ENCODE peak calls at places on chromosomes 7 and 10, in ten cellular contexts. Q is fibroblast of pulmonary artery; K is AG04450; R is kidney epithelial cell; N is RWPE2; I is mesendoderm; W is heart left ventricle; L is CD8-positive, alpha-beta T cell; O is upper lobe of right lung; F is heart right ventricle. S is an unnamed sample.

GRCh38 chr10:68111580-68111979 is 2.3 kb downstream of the MYPN start:
- DNase-seq in Q (no peak), K (no peak), R (no peak), N (no peak), I (no peak), W (peak; percentile 42), L (no peak), O (no peak), F (no peak), S (no peak)

GRCh38 chr10:72816565-72816964 is 77.0 kb upstream of the OIT3 start:
- DNase-seq in Q (no peak), K (no peak), R (no peak), N (no peak), I (no peak), W (no peak), L (no peak), O (no peak), F (no peak), S (no peak)

GRCh38 chr7:105776068-105776790 is 100.2 kb downstream of the ATXN7L1 start:
- DNase-seq in Q (peak; percentile 96), K (peak; percentile 100), R (peak; percentile 91), N (peak; percentile 92), I (peak; percentile 99), W (no peak), L (no peak), O (no peak), F (peak; percentile 24), S (no peak)

GRCh38 chr7:73622909-73623797 is 1.2 kb downstream of the MLXIPL start:
- DNase-seq in Q (peak; percentile 23), K (no peak), R (no peak), N (no peak), I (peak; percentile 79), W (peak; percentile 59), L (no peak), O (peak; percentile 76), F (peak; percentile 54), S (no peak)

GRCh38 chr7:32588657-32589056 is 93.4 kb downstream of the AVL9 start:
- DNase-seq in Q (peak; percentile 90), K (no peak), R (peak; percentile 71), N (no peak), I (peak; percentile 36), W (no peak), L (no peak), O (no peak), F (no peak), S (no peak)

GRCh38 chr7:74466196-74466813 is 12.6 kb downstream of the GTF2IRD1 start:
- DNase-seq in Q (no peak), K (no peak), R (no peak), N (no peak), I (peak; percentile 61), W (peak; percentile 70), L (no peak), O (no peak), F (peak; percentile 39), S (no peak)

GRCh38 chr10:70672993-70673928 is 955 bp downstream of the ADAMTS14 start:
- DNase-seq in Q (peak; percentile 83), K (peak; percentile 72), R (no peak), N (no peak), I (peak; percentile 69), W (peak; percentile 79), L (no peak), O (no peak), F (peak; percentile 57), S (no peak)

GRCh38 chr10:61902448-61903183 is 1.1 kb downstream of the ARID5B start:
- DNase-seq in Q (peak; percentile 74), K (no peak), R (no peak), N (peak; percentile 73), I (peak; percentile 79), W (peak; percentile 37), L (peak; percentile 47), O (no peak), F (no peak), S (no peak)

GRCh38 chr7:98418636-98419315 is 17.9 kb upstream of the BAIAP2L1 start:
- DNase-seq in Q (peak; percentile 93), K (peak; percentile 77), R (peak; percentile 92), N (peak; percentile 97), I (peak; percentile 59), W (no peak), L (no peak), O (no peak), F (no peak), S (peak; percentile 32)

GRCh38 chr7:75611557-75612178 is 119.5 kb downstream of the SPDYE5 start:
- DNase-seq in Q (no peak), K (no peak), R (no peak), N (no peak), I (peak; percentile 74), W (peak; percentile 92), L (no peak), O (peak; percentile 89), F (peak; percentile 87), S (peak; percentile 92)

GRCh38 chr10:21317902-21318301 is 207.6 kb downstream of the SKIDA1 start:
- DNase-seq in Q (peak; percentile 25), K (peak; percentile 85), R (no peak), N (no peak), I (no peak), W (no peak), L (no peak), O (no peak), F (no peak), S (no peak)

DNA sequence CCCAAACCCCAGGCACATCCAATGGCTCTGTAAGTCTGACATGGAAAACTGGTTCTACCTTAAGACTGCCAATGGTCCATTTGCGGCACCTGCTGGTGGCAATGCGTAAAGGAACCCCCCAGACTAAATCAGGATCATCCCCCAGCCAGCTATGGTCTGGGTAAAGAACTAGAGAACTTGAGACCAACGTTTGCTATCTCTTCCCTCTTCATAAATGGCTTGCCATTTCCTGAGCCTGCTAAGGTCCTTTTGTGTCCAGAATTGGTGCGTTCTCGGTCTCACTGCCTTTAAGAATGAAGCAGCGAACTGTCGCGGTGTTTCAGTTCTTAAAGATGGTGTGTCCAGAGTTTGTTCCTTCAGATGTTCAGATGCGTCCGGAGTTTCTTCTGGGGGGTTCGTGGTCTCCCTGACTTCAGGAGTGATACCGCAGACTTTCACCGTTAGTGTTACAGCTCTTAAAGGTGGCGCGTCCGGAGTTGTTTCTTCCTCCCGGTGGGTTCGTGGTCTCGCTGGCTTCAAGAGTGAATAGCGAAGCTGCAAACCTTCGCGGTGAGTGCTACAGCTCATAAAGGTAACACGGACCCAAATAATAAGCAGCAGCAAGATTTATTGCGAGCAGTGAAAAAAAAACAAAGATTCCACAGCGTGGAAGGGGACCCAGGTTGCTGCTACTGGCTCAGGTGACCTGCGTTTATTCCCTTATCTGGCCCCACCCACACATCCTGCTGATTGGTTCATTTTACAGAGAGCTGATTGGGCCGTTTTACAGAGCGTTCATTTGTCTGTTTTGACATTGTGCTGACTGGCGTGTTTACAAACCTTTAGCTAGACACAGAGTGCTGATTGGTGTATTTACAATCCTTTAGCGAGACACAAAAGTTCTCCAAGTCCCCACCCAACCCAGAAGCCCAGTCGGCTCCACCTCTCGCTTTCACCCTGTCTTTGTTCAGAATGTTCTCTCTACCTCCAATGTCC is 95.4 kb downstream of the ELMO1 start:
- DNase-seq in Q (no peak), K (no peak), R (no peak), N (no peak), I (peak; percentile 75), W (peak; percentile 34), L (peak; percentile 43), O (no peak), F (no peak), S (peak; percentile 87)
- H3K4me3 ChIP-seq in Q (no peak overlapping the region), K (no peak overlapping the region), R (no peak overlapping the region), N (no peak overlapping the region), I (no peak overlapping the region), W (no peak overlapping the region), L (peak overlapping the region; percentile 75), O (peak overlapping the region; percentile 29), F (no peak overlapping the region), S (peak overlapping the region; percentile 42)

GRCh38 chr7:127912901-127913300 is 118.3 kb downstream of the LRRC4 start:
- DNase-seq in Q (no peak), K (no peak), R (no peak), N (no peak), I (no peak), W (no peak), L (no peak), O (no peak), F (no peak), S (no peak)

GRCh38 chr7:127914693-127915092 is 116.5 kb downstream of the LRRC4 start:
- DNase-seq in Q (no peak), K (no peak), R (no peak), N (no peak), I (no peak), W (no peak), L (no peak), O (no peak), F (no peak), S (no peak)

GRCh38 chr7:127913686-127914085 is 117.6 kb downstream of the LRRC4 start:
- DNase-seq in Q (no peak), K (no peak), R (no peak), N (no peak), I (no peak), W (no peak), L (no peak), O (no peak), F (no peak), S (no peak)

GRCh38 chr7:127909424-127910152 is 121.6 kb downstream of the LRRC4 start:
- DNase-seq in Q (no peak), K (no peak), R (no peak), N (no peak), I (no peak), W (no peak), L (no peak), O (no peak), F (no peak), S (no peak)

DNA sequence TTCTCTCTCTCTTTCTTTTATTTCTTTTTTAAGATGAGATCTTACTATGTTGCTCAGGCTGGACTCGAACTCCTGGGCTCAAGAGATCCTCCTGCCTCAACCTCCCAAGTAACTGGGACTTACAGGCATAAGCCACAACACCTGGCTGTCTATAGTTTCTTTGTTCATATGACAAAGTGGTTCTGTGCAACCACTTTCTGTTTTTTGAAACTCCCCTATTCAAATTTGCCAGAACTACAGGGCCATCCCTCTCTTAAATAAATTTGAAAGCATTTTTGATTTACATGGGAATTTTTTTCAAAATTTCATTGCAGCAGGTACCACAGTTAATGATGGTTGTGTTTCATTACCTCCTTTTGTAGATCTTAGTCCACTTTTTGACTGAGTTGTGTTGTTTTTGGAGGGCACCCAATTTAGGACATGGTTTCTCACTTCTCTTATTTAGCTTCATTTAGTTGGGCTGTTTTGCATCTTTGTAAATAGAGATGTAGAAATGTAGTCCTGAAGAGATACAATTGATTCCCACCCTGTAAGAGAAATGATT is 119.2 kb downstream of the LRRC4 start:
- DNase-seq in Q (no peak), K (no peak), R (no peak), N (no peak), I (no peak), W (no peak), L (no peak), O (no peak), F (no peak), S (no peak)
- H3K4me3 ChIP-seq in Q (no peak overlapping the region), K (no peak overlapping the region), R (no peak overlapping the region), N (no peak overlapping the region), I (no peak overlapping the region), W (no peak overlapping the region), L (no peak overlapping the region), O (no peak overlapping the region), F (no peak overlapping the region), S (no peak overlapping the region)

GRCh38 chr7:144386741-144387140 is 16.8 kb downstream of the NOBOX start:
- DNase-seq in Q (peak; percentile 84), K (no peak), R (no peak), N (no peak), I (no peak), W (no peak), L (no peak), O (no peak), F (no peak), S (no peak)
- H3K4me3 ChIP-seq in Q (no peak overlapping the region), K (no peak overlapping the region), R (no peak overlapping the region), N (no peak overlapping the region), I (no peak overlapping the region), W (no peak overlapping the region), L (no peak overlapping the region), O (no peak overlapping the region), F (no peak overlapping the region), S (no peak overlapping the region)

GRCh38 chr10:26212511-26212910 is 4.1 kb upstream of the GAD2 start:
- DNase-seq in Q (no peak), K (no peak), R (no peak), N (no peak), I (peak; percentile 8), W (no peak), L (no peak), O (no peak), F (no peak), S (no peak)
- H3K4me3 ChIP-seq in Q (no peak overlapping the region), K (no peak overlapping the region), R (no peak overlapping the region), N (no peak overlapping the region), I (no peak overlapping the region), W (no peak overlapping the region), L (no peak overlapping the region), O (no peak overlapping the region), F (no peak overlapping the region), S (no peak overlapping the region)